ENCODE peak calls at places on chromosomes 5 and 9, in six cellular contexts. One of them, this sample, is unnamed.

GRCh38 chr5:73282383-73282782 is 109.4 kb downstream of the TMEM174 start:
- DNase-seq in endodermal cell: no peak
- DNase-seq in IMR-90: no peak
- DNase-seq in CD4-positive, CD25-positive, alpha-beta regulatory T cell: no peak
- DNase-seq in thyroid gland: no peak
- DNase-seq in A673: no peak
- DNase-seq in this sample: no peak

GRCh38 chr5:108386345-108387061 is 4.6 kb upstream of the FBXL17 start:
- DNase-seq in endodermal cell: no peak
- DNase-seq in IMR-90: peak; percentile 79
- DNase-seq in CD4-positive, CD25-positive, alpha-beta regulatory T cell: no peak
- DNase-seq in thyroid gland: no peak
- DNase-seq in A673: no peak
- DNase-seq in this sample: no peak

GRCh38 chr5:75049581-75050274 is 2.6 kb downstream of the GCNT4 start:
- DNase-seq in endodermal cell: peak; percentile 89
- DNase-seq in IMR-90: peak; percentile 62
- DNase-seq in CD4-positive, CD25-positive, alpha-beta regulatory T cell: peak; percentile 79
- DNase-seq in thyroid gland: peak; percentile 43
- DNase-seq in A673: peak; percentile 71
- DNase-seq in this sample: peak; percentile 40

GRCh38 chr9:37565661-37566618 is 10.2 kb downstream of the FBXO10 start:
- DNase-seq in endodermal cell: no peak
- DNase-seq in IMR-90: no peak
- DNase-seq in CD4-positive, CD25-positive, alpha-beta regulatory T cell: no peak
- DNase-seq in thyroid gland: no peak
- DNase-seq in A673: no peak
- DNase-seq in this sample: no peak

GRCh38 chr9:101705135-101705661 is 33.2 kb downstream of the GRIN3A start:
- DNase-seq in endodermal cell: peak; percentile 88
- DNase-seq in IMR-90: no peak
- DNase-seq in CD4-positive, CD25-positive, alpha-beta regulatory T cell: peak; percentile 21
- DNase-seq in thyroid gland: no peak
- DNase-seq in A673: peak; percentile 13
- DNase-seq in this sample: no peak

GRCh38 chr9:112719292-112719691 is 1.4 kb upstream of the INIP start:
- DNase-seq in endodermal cell: no peak
- DNase-seq in IMR-90: no peak
- DNase-seq in CD4-positive, CD25-positive, alpha-beta regulatory T cell: no peak
- DNase-seq in thyroid gland: no peak
- DNase-seq in A673: peak; percentile 32
- DNase-seq in this sample: no peak

GRCh38 chr5:24177821-24178220 is 467.0 kb downstream of the CDH10 start:
- DNase-seq in endodermal cell: no peak
- DNase-seq in IMR-90: no peak
- DNase-seq in CD4-positive, CD25-positive, alpha-beta regulatory T cell: no peak
- DNase-seq in thyroid gland: no peak
- DNase-seq in A673: no peak
- DNase-seq in this sample: no peak

GRCh38 chr5:109173395-109173794 is 236.4 kb downstream of the PJA2 start:
- DNase-seq in endodermal cell: no peak
- DNase-seq in IMR-90: no peak
- DNase-seq in CD4-positive, CD25-positive, alpha-beta regulatory T cell: no peak
- DNase-seq in thyroid gland: no peak
- DNase-seq in A673: no peak
- DNase-seq in this sample: no peak

GRCh38 chr5:83484294-83484693 is 12.8 kb downstream of the VCAN start:
- DNase-seq in endodermal cell: no peak
- DNase-seq in IMR-90: no peak
- DNase-seq in CD4-positive, CD25-positive, alpha-beta regulatory T cell: no peak
- DNase-seq in thyroid gland: no peak
- DNase-seq in A673: no peak
- DNase-seq in this sample: no peak

GRCh38 chr9:9492506-9492905 is 1120.3 kb downstream of the PTPRD start:
- DNase-seq in endodermal cell: no peak
- DNase-seq in IMR-90: no peak
- DNase-seq in CD4-positive, CD25-positive, alpha-beta regulatory T cell: no peak
- DNase-seq in thyroid gland: no peak
- DNase-seq in A673: no peak
- DNase-seq in this sample: no peak

GRCh38 chr9:19901586-19901985 is 112.7 kb upstream of the SLC24A2 start:
- DNase-seq in endodermal cell: no peak
- DNase-seq in IMR-90: no peak
- DNase-seq in CD4-positive, CD25-positive, alpha-beta regulatory T cell: no peak
- DNase-seq in thyroid gland: no peak
- DNase-seq in A673: no peak
- DNase-seq in this sample: no peak

GRCh38 chr5:140806834-140807775 is at the start of gene PCDHA4:
- DNase-seq in endodermal cell: peak; percentile 95
- DNase-seq in IMR-90: no peak
- DNase-seq in CD4-positive, CD25-positive, alpha-beta regulatory T cell: no peak
- DNase-seq in thyroid gland: peak; percentile 17
- DNase-seq in A673: peak; percentile 59
- DNase-seq in this sample: no peak
- H3K9me3 ChIP-seq in endodermal cell: peaks cover under 1% of the 10 kb centered on the region
- H3K9me3 ChIP-seq in IMR-90: peaks cover 23% of the 10 kb centered on the region
- H3K9me3 ChIP-seq in CD4-positive, CD25-positive, alpha-beta regulatory T cell: peaks cover 8% of the 10 kb centered on the region
- H3K9me3 ChIP-seq in thyroid gland: no peaks in the 10 kb centered on the region
- H3K9me3 ChIP-seq in A673: peaks cover 15% of the 10 kb centered on the region
- H3K9me3 ChIP-seq in this sample: peaks cover 4% of the 10 kb centered on the region

DNA sequence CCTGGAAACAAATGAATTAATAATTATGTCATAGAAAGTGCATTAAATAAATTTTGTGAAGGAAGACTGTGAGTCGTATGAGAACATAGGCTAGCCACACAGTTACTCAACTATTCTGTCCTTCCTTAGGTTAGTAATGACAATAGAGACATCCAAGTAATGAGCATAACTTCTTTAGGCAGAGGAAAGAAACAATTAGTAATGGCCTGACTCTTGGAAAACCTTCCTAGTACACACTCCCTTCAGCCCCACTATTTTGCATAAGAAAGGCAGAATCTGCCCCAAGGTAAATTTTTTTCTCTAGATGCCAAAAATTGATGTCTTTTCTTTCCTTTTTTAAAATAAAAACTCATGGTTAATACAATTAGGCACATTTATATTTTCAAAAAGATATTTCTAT is 1619.0 kb upstream of the WWC1 start:
- DNase-seq in endodermal cell: no peak
- DNase-seq in IMR-90: no peak
- DNase-seq in CD4-positive, CD25-positive, alpha-beta regulatory T cell: no peak
- DNase-seq in thyroid gland: no peak
- DNase-seq in A673: no peak
- DNase-seq in this sample: no peak
- H3K9me3 ChIP-seq in endodermal cell: no peaks in the 10 kb centered on the region
- H3K9me3 ChIP-seq in IMR-90: peaks cover 10% of the 10 kb centered on the region
- H3K9me3 ChIP-seq in CD4-positive, CD25-positive, alpha-beta regulatory T cell: peaks cover 8% of the 10 kb centered on the region
- H3K9me3 ChIP-seq in thyroid gland: no peaks in the 10 kb centered on the region
- H3K9me3 ChIP-seq in A673: no peaks in the 10 kb centered on the region
- H3K9me3 ChIP-seq in this sample: no peaks in the 10 kb centered on the region

DNA sequence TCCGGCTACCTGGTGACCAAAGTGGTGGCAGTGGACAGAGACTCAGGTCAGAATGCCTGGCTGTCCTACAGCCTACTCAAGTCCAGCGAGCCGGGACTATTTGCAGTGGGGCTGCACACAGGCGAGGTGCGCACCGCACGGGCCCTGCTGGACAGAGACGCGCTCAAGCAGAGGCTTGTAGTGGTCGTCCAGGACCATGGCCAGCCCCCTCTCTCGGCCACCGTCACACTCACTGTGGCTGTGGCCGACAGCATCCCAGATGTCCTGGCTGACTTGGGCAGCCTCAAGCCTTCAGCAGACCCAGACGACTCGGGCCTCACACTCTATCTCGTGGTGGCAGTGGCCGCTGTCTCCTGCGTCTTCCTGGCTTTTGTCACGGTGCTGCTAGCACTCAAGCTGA is 2.1 kb downstream of the PCDHGA4 start:
- DNase-seq in endodermal cell: no peak
- DNase-seq in IMR-90: no peak
- DNase-seq in CD4-positive, CD25-positive, alpha-beta regulatory T cell: no peak
- DNase-seq in thyroid gland: no peak
- DNase-seq in A673: no peak
- DNase-seq in this sample: no peak
- H3K9me3 ChIP-seq in endodermal cell: peaks cover 65% of the 10 kb centered on the region
- H3K9me3 ChIP-seq in IMR-90: peaks cover 59% of the 10 kb centered on the region
- H3K9me3 ChIP-seq in CD4-positive, CD25-positive, alpha-beta regulatory T cell: peaks cover 10% of the 10 kb centered on the region
- H3K9me3 ChIP-seq in thyroid gland: peaks cover 4% of the 10 kb centered on the region
- H3K9me3 ChIP-seq in A673: peaks cover 45% of the 10 kb centered on the region
- H3K9me3 ChIP-seq in this sample: no peaks in the 10 kb centered on the region

GRCh38 chr5:78113689-78114088 is 180.8 kb downstream of the AP3B1 start:
- DNase-seq in endodermal cell: no peak
- DNase-seq in IMR-90: no peak
- DNase-seq in CD4-positive, CD25-positive, alpha-beta regulatory T cell: no peak
- DNase-seq in thyroid gland: no peak
- DNase-seq in A673: no peak
- DNase-seq in this sample: no peak

GRCh38 chr5:78108564-78108963 is 185.9 kb downstream of the AP3B1 start:
- DNase-seq in endodermal cell: no peak
- DNase-seq in IMR-90: no peak
- DNase-seq in CD4-positive, CD25-positive, alpha-beta regulatory T cell: no peak
- DNase-seq in thyroid gland: no peak
- DNase-seq in A673: no peak
- DNase-seq in this sample: no peak

GRCh38 chr5:78112931-78113330 is 181.6 kb downstream of the AP3B1 start:
- DNase-seq in endodermal cell: no peak
- DNase-seq in IMR-90: no peak
- DNase-seq in CD4-positive, CD25-positive, alpha-beta regulatory T cell: no peak
- DNase-seq in thyroid gland: no peak
- DNase-seq in A673: no peak
- DNase-seq in this sample: no peak

GRCh38 chr5:78109891-78110324 is 184.6 kb downstream of the AP3B1 start:
- DNase-seq in endodermal cell: no peak
- DNase-seq in IMR-90: no peak
- DNase-seq in CD4-positive, CD25-positive, alpha-beta regulatory T cell: no peak
- DNase-seq in thyroid gland: no peak
- DNase-seq in A673: no peak
- DNase-seq in this sample: no peak
- H3K9me3 ChIP-seq in endodermal cell: no peaks in the 10 kb centered on the region
- H3K9me3 ChIP-seq in IMR-90: no peaks in the 10 kb centered on the region
- H3K9me3 ChIP-seq in CD4-positive, CD25-positive, alpha-beta regulatory T cell: no peaks in the 10 kb centered on the region
- H3K9me3 ChIP-seq in thyroid gland: no peaks in the 10 kb centered on the region
- H3K9me3 ChIP-seq in A673: no peaks in the 10 kb centered on the region
- H3K9me3 ChIP-seq in this sample: no peaks in the 10 kb centered on the region

GRCh38 chr5:13536921-13537320 is 407.6 kb downstream of the DNAH5 start:
- DNase-seq in endodermal cell: no peak
- DNase-seq in IMR-90: peak; percentile 91
- DNase-seq in CD4-positive, CD25-positive, alpha-beta regulatory T cell: no peak
- DNase-seq in thyroid gland: no peak
- DNase-seq in A673: no peak
- DNase-seq in this sample: no peak

DNA sequence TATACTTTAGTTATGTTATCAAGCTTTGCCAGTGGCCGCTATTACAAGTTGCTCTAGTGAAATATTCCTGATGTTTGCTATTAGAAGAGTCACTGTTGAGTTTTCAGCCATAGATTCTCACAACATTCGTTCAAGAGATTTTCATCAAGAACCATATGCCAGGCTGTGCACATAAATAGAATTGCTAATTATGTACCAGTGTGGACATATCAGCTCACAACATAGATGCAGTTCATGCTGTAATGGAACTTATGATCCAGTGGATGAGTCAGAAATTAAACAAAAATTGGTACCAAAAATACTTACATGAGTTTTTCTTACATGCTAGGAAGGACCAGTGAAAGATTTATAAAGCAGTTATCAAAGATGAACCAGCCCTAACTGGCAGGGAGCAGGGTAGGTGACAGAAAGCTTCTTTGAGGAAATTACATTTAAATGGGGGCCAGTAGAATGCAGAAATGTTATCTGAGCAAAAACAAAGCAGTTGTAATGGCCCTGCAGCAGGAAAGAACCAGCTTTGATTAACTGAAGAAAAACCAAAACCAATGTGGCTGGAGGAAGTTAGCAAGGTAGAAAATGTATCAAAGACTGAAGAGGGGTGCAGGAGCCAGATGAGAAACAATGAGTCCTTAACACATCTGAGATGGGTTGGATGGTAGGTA is 404.2 kb downstream of the DNAH5 start:
- DNase-seq in endodermal cell: no peak
- DNase-seq in IMR-90: peak; percentile 18
- DNase-seq in CD4-positive, CD25-positive, alpha-beta regulatory T cell: no peak
- DNase-seq in thyroid gland: no peak
- DNase-seq in A673: no peak
- DNase-seq in this sample: no peak
- H3K9me3 ChIP-seq in endodermal cell: no peaks in the 10 kb centered on the region
- H3K9me3 ChIP-seq in IMR-90: peaks cover 3% of the 10 kb centered on the region
- H3K9me3 ChIP-seq in CD4-positive, CD25-positive, alpha-beta regulatory T cell: no peaks in the 10 kb centered on the region
- H3K9me3 ChIP-seq in thyroid gland: no peaks in the 10 kb centered on the region
- H3K9me3 ChIP-seq in A673: peaks cover 6% of the 10 kb centered on the region
- H3K9me3 ChIP-seq in this sample: no peaks in the 10 kb centered on the region

GRCh38 chr5:173954671-173955605 is 34.0 kb upstream of the C5orf47 start:
- DNase-seq in endodermal cell: no peak
- DNase-seq in IMR-90: peak; percentile 95
- DNase-seq in CD4-positive, CD25-positive, alpha-beta regulatory T cell: no peak
- DNase-seq in thyroid gland: peak; percentile 60
- DNase-seq in A673: no peak
- DNase-seq in this sample: no peak
- H3K9me3 ChIP-seq in endodermal cell: no peaks in the 10 kb centered on the region
- H3K9me3 ChIP-seq in IMR-90: no peaks in the 10 kb centered on the region
- H3K9me3 ChIP-seq in CD4-positive, CD25-positive, alpha-beta regulatory T cell: no peaks in the 10 kb centered on the region
- H3K9me3 ChIP-seq in thyroid gland: no peaks in the 10 kb centered on the region
- H3K9me3 ChIP-seq in A673: no peaks in the 10 kb centered on the region
- H3K9me3 ChIP-seq in this sample: no peaks in the 10 kb centered on the region

GRCh38 chr5:81269751-81270686 is 31.4 kb upstream of the ZCCHC9 start:
- DNase-seq in endodermal cell: peak; percentile 82
- DNase-seq in IMR-90: no peak
- DNase-seq in CD4-positive, CD25-positive, alpha-beta regulatory T cell: no peak
- DNase-seq in thyroid gland: no peak
- DNase-seq in A673: peak; percentile 21
- DNase-seq in this sample: no peak
- H3K9me3 ChIP-seq in endodermal cell: peaks cover 17% of the 10 kb centered on the region
- H3K9me3 ChIP-seq in IMR-90: no peaks in the 10 kb centered on the region
- H3K9me3 ChIP-seq in CD4-positive, CD25-positive, alpha-beta regulatory T cell: peaks cover 6% of the 10 kb centered on the region
- H3K9me3 ChIP-seq in thyroid gland: no peaks in the 10 kb centered on the region
- H3K9me3 ChIP-seq in A673: no peaks in the 10 kb centered on the region
- H3K9me3 ChIP-seq in this sample: no peaks in the 10 kb centered on the region

GRCh38 chr5:141199359-141200235 is at the start of gene PCDHB11:
- DNase-seq in endodermal cell: peak; percentile 68
- DNase-seq in IMR-90: no peak
- DNase-seq in CD4-positive, CD25-positive, alpha-beta regulatory T cell: no peak
- DNase-seq in thyroid gland: no peak
- DNase-seq in A673: peak; percentile 84
- DNase-seq in this sample: no peak
- H3K9me3 ChIP-seq in endodermal cell: peaks cover 9% of the 10 kb centered on the region
- H3K9me3 ChIP-seq in IMR-90: peaks cover 10% of the 10 kb centered on the region
- H3K9me3 ChIP-seq in CD4-positive, CD25-positive, alpha-beta regulatory T cell: peaks cover 17% of the 10 kb centered on the region
- H3K9me3 ChIP-seq in thyroid gland: no peaks in the 10 kb centered on the region
- H3K9me3 ChIP-seq in A673: peaks cover 19% of the 10 kb centered on the region
- H3K9me3 ChIP-seq in this sample: no peaks in the 10 kb centered on the region